ENCODE peak calls at places on chromosomes 7 and 10, in nine cellular contexts. One of them, this sample, is unnamed.

GRCh38 chr10:109529258-109529657 is 394.1 kb downstream of the XPNPEP1 start:
- DNase-seq in esophagus squamous epithelium: no peak
- DNase-seq in neural progenitor cell: no peak
- DNase-seq in HCT116: no peak
- DNase-seq in left ventricle myocardium inferior: no peak
- DNase-seq in ovary: no peak
- DNase-seq in tibial nerve: no peak
- DNase-seq in psoas muscle: no peak
- DNase-seq in H1: no peak
- DNase-seq in this sample: no peak

GRCh38 chr10:107914450-107915276 is 750.2 kb upstream of the SORCS1 start:
- DNase-seq in esophagus squamous epithelium: no peak
- DNase-seq in neural progenitor cell: peak; percentile 75
- DNase-seq in HCT116: no peak
- DNase-seq in left ventricle myocardium inferior: no peak
- DNase-seq in ovary: no peak
- DNase-seq in tibial nerve: no peak
- DNase-seq in psoas muscle: peak; percentile 42
- DNase-seq in H1: peak; percentile 67
- DNase-seq in this sample: no peak

GRCh38 chr7:36995776-36996175 is 271.5 kb upstream of the AOAH start:
- DNase-seq in esophagus squamous epithelium: no peak
- DNase-seq in neural progenitor cell: no peak
- DNase-seq in HCT116: no peak
- DNase-seq in left ventricle myocardium inferior: no peak
- DNase-seq in ovary: no peak
- DNase-seq in tibial nerve: no peak
- DNase-seq in psoas muscle: no peak
- DNase-seq in H1: no peak
- DNase-seq in this sample: no peak

GRCh38 chr7:131556055-131556911 is at the start of gene PODXL:
- DNase-seq in esophagus squamous epithelium: no peak
- DNase-seq in neural progenitor cell: peak; percentile 91
- DNase-seq in HCT116: no peak
- DNase-seq in left ventricle myocardium inferior: peak; percentile 84
- DNase-seq in ovary: peak; percentile 66
- DNase-seq in tibial nerve: no peak
- DNase-seq in psoas muscle: peak; percentile 89
- DNase-seq in H1: peak; percentile 83
- DNase-seq in this sample: peak; percentile 39

GRCh38 chr10:16011548-16011947 is 151.2 kb upstream of the MINDY3 start:
- DNase-seq in esophagus squamous epithelium: no peak
- DNase-seq in neural progenitor cell: no peak
- DNase-seq in HCT116: no peak
- DNase-seq in left ventricle myocardium inferior: no peak
- DNase-seq in ovary: no peak
- DNase-seq in tibial nerve: no peak
- DNase-seq in psoas muscle: no peak
- DNase-seq in H1: no peak
- DNase-seq in this sample: no peak

GRCh38 chr10:49512121-49512809 is 26.7 kb downstream of the ERCC6 start:
- DNase-seq in esophagus squamous epithelium: no peak
- DNase-seq in neural progenitor cell: peak; percentile 55
- DNase-seq in HCT116: peak; percentile 16
- DNase-seq in left ventricle myocardium inferior: no peak
- DNase-seq in ovary: no peak
- DNase-seq in tibial nerve: no peak
- DNase-seq in psoas muscle: no peak
- DNase-seq in H1: no peak
- DNase-seq in this sample: peak; percentile 46

GRCh38 chr7:83178066-83178465 is 15.4 kb upstream of the PCLO start:
- DNase-seq in esophagus squamous epithelium: no peak
- DNase-seq in neural progenitor cell: no peak
- DNase-seq in HCT116: no peak
- DNase-seq in left ventricle myocardium inferior: no peak
- DNase-seq in ovary: no peak
- DNase-seq in tibial nerve: no peak
- DNase-seq in psoas muscle: no peak
- DNase-seq in H1: no peak
- DNase-seq in this sample: peak; percentile 8

GRCh38 chr10:97426776-97427570 is 982 bp downstream of the PGAM1 start:
- DNase-seq in esophagus squamous epithelium: no peak
- DNase-seq in neural progenitor cell: peak; percentile 45
- DNase-seq in HCT116: no peak
- DNase-seq in left ventricle myocardium inferior: no peak
- DNase-seq in ovary: no peak
- DNase-seq in tibial nerve: no peak
- DNase-seq in psoas muscle: no peak
- DNase-seq in H1: no peak
- DNase-seq in this sample: peak; percentile 11

GRCh38 chr7:97119747-97120146 is 2.2 kb downstream of the SDHAF3 start:
- DNase-seq in esophagus squamous epithelium: no peak
- DNase-seq in neural progenitor cell: no peak
- DNase-seq in HCT116: no peak
- DNase-seq in left ventricle myocardium inferior: no peak
- DNase-seq in ovary: no peak
- DNase-seq in tibial nerve: no peak
- DNase-seq in psoas muscle: no peak
- DNase-seq in H1: no peak
- DNase-seq in this sample: no peak

GRCh38 chr7:35553498-35553897 is 141.4 kb downstream of the HERPUD2 start:
- DNase-seq in esophagus squamous epithelium: no peak
- DNase-seq in neural progenitor cell: no peak
- DNase-seq in HCT116: no peak
- DNase-seq in left ventricle myocardium inferior: no peak
- DNase-seq in ovary: no peak
- DNase-seq in tibial nerve: no peak
- DNase-seq in psoas muscle: no peak
- DNase-seq in H1: no peak
- DNase-seq in this sample: no peak

GRCh38 chr7:28236560-28236959 is 56.0 kb upstream of the JAZF1 start:
- DNase-seq in esophagus squamous epithelium: no peak
- DNase-seq in neural progenitor cell: no peak
- DNase-seq in HCT116: no peak
- DNase-seq in left ventricle myocardium inferior: no peak
- DNase-seq in ovary: no peak
- DNase-seq in tibial nerve: no peak
- DNase-seq in psoas muscle: no peak
- DNase-seq in H1: no peak
- DNase-seq in this sample: no peak

GRCh38 chr7:50671397-50671796 is 106.2 kb upstream of the DDC start:
- DNase-seq in esophagus squamous epithelium: no peak
- DNase-seq in neural progenitor cell: no peak
- DNase-seq in HCT116: no peak
- DNase-seq in left ventricle myocardium inferior: no peak
- DNase-seq in ovary: no peak
- DNase-seq in tibial nerve: no peak
- DNase-seq in psoas muscle: no peak
- DNase-seq in H1: no peak
- DNase-seq in this sample: no peak

GRCh38 chr7:8214162-8214897 is 47.6 kb downstream of the ICA1 start:
- DNase-seq in esophagus squamous epithelium: no peak
- DNase-seq in neural progenitor cell: no peak
- DNase-seq in HCT116: no peak
- DNase-seq in left ventricle myocardium inferior: no peak
- DNase-seq in ovary: no peak
- DNase-seq in tibial nerve: no peak
- DNase-seq in psoas muscle: no peak
- DNase-seq in H1: no peak
- DNase-seq in this sample: peak; percentile 50

GRCh38 chr7:97130417-97131139 is 13.1 kb downstream of the SDHAF3 start:
- DNase-seq in esophagus squamous epithelium: no peak
- DNase-seq in neural progenitor cell: peak; percentile 23
- DNase-seq in HCT116: no peak
- DNase-seq in left ventricle myocardium inferior: no peak
- DNase-seq in ovary: no peak
- DNase-seq in tibial nerve: no peak
- DNase-seq in psoas muscle: no peak
- DNase-seq in H1: no peak
- DNase-seq in this sample: no peak

GRCh38 chr7:48098846-48099245 is 9.8 kb downstream of the UPP1 start:
- DNase-seq in esophagus squamous epithelium: no peak
- DNase-seq in neural progenitor cell: no peak
- DNase-seq in HCT116: no peak
- DNase-seq in left ventricle myocardium inferior: no peak
- DNase-seq in ovary: no peak
- DNase-seq in tibial nerve: no peak
- DNase-seq in psoas muscle: no peak
- DNase-seq in H1: no peak
- DNase-seq in this sample: no peak

GRCh38 chr7:38679419-38679818 is 48.2 kb upstream of the AMPH start:
- DNase-seq in esophagus squamous epithelium: no peak
- DNase-seq in neural progenitor cell: no peak
- DNase-seq in HCT116: no peak
- DNase-seq in left ventricle myocardium inferior: no peak
- DNase-seq in ovary: no peak
- DNase-seq in tibial nerve: no peak
- DNase-seq in psoas muscle: no peak
- DNase-seq in H1: no peak
- DNase-seq in this sample: peak; percentile 49

GRCh38 chr7:89887489-89887888 is 266.8 kb upstream of the STEAP1 start:
- DNase-seq in esophagus squamous epithelium: no peak
- DNase-seq in neural progenitor cell: no peak
- DNase-seq in HCT116: no peak
- DNase-seq in left ventricle myocardium inferior: no peak
- DNase-seq in ovary: no peak
- DNase-seq in tibial nerve: no peak
- DNase-seq in psoas muscle: no peak
- DNase-seq in H1: no peak
- DNase-seq in this sample: no peak

GRCh38 chr7:125383324-125383723 is 453.7 kb upstream of the POT1 start:
- DNase-seq in esophagus squamous epithelium: no peak
- DNase-seq in neural progenitor cell: no peak
- DNase-seq in HCT116: no peak
- DNase-seq in left ventricle myocardium inferior: no peak
- DNase-seq in ovary: no peak
- DNase-seq in tibial nerve: no peak
- DNase-seq in psoas muscle: no peak
- DNase-seq in H1: no peak
- DNase-seq in this sample: no peak

GRCh38 chr7:87628780-87629569 is 777 bp downstream of the RUNDC3B start:
- DNase-seq in esophagus squamous epithelium: no peak
- DNase-seq in neural progenitor cell: peak; percentile 62
- DNase-seq in HCT116: peak; percentile 39
- DNase-seq in left ventricle myocardium inferior: no peak
- DNase-seq in ovary: peak; percentile 7
- DNase-seq in tibial nerve: no peak
- DNase-seq in psoas muscle: peak; percentile 57
- DNase-seq in H1: peak; percentile 68
- DNase-seq in this sample: no peak

GRCh38 chr10:131703527-131703926 is 197.3 kb upstream of the PPP2R2D start:
- DNase-seq in esophagus squamous epithelium: no peak
- DNase-seq in neural progenitor cell: no peak
- DNase-seq in HCT116: no peak
- DNase-seq in left ventricle myocardium inferior: no peak
- DNase-seq in ovary: no peak
- DNase-seq in tibial nerve: no peak
- DNase-seq in psoas muscle: no peak
- DNase-seq in H1: peak; percentile 32
- DNase-seq in this sample: no peak

GRCh38 chr7:102933763-102934162 is 21.0 kb downstream of the LRRC17 start:
- DNase-seq in esophagus squamous epithelium: no peak
- DNase-seq in neural progenitor cell: peak; percentile 94
- DNase-seq in HCT116: no peak
- DNase-seq in left ventricle myocardium inferior: peak; percentile 71
- DNase-seq in ovary: peak; percentile 90
- DNase-seq in tibial nerve: no peak
- DNase-seq in psoas muscle: no peak
- DNase-seq in H1: peak; percentile 60
- DNase-seq in this sample: peak; percentile 100

GRCh38 chr7:29139191-29139590 is 7.1 kb downstream of the CPVL start:
- DNase-seq in esophagus squamous epithelium: no peak
- DNase-seq in neural progenitor cell: no peak
- DNase-seq in HCT116: no peak
- DNase-seq in left ventricle myocardium inferior: no peak
- DNase-seq in ovary: no peak
- DNase-seq in tibial nerve: no peak
- DNase-seq in psoas muscle: no peak
- DNase-seq in H1: no peak
- DNase-seq in this sample: peak; percentile 4

GRCh38 chr10:132810141-132810806 is 24.3 kb upstream of the NKX6-2 start:
- DNase-seq in esophagus squamous epithelium: no peak
- DNase-seq in neural progenitor cell: no peak
- DNase-seq in HCT116: no peak
- DNase-seq in left ventricle myocardium inferior: no peak
- DNase-seq in ovary: no peak
- DNase-seq in tibial nerve: no peak
- DNase-seq in psoas muscle: peak; percentile 45
- DNase-seq in H1: no peak
- DNase-seq in this sample: no peak

GRCh38 chr7:6556196-6556595 is 4.9 kb upstream of the GRID2IP start:
- DNase-seq in esophagus squamous epithelium: no peak
- DNase-seq in neural progenitor cell: no peak
- DNase-seq in HCT116: no peak
- DNase-seq in left ventricle myocardium inferior: no peak
- DNase-seq in ovary: no peak
- DNase-seq in tibial nerve: no peak
- DNase-seq in psoas muscle: no peak
- DNase-seq in H1: no peak
- DNase-seq in this sample: no peak
- TF ChIP-seq CTCF in esophagus squamous epithelium: no peak
- TF ChIP-seq CTCF in neural progenitor cell: peak; percentile 31
- TF ChIP-seq CTCF in HCT116: peak; percentile 41
- TF ChIP-seq CTCF in left ventricle myocardium inferior: no peak
- TF ChIP-seq CTCF in ovary: no peak
- TF ChIP-seq CTCF in tibial nerve: no peak
- TF ChIP-seq CTCF in psoas muscle: no peak
- TF ChIP-seq CTCF in H1: peak; percentile 63
- TF ChIP-seq CTCF in this sample: no peak

GRCh38 chr7:20598479-20599419 is 16.7 kb upstream of the ABCB5 start:
- DNase-seq in esophagus squamous epithelium: no peak
- DNase-seq in neural progenitor cell: peak; percentile 68
- DNase-seq in HCT116: peak; percentile 48
- DNase-seq in left ventricle myocardium inferior: no peak
- DNase-seq in ovary: no peak
- DNase-seq in tibial nerve: no peak
- DNase-seq in psoas muscle: no peak
- DNase-seq in H1: no peak
- DNase-seq in this sample: peak; percentile 81
- H3K4me3 ChIP-seq in esophagus squamous epithelium: no peak overlapping the region
- H3K4me3 ChIP-seq in neural progenitor cell: no peak overlapping the region
- H3K4me3 ChIP-seq in HCT116: no peak overlapping the region
- H3K4me3 ChIP-seq in left ventricle myocardium inferior: peak overlapping the region; percentile 27
- H3K4me3 ChIP-seq in ovary: no peak overlapping the region
- H3K4me3 ChIP-seq in tibial nerve: no peak overlapping the region
- H3K4me3 ChIP-seq in psoas muscle: no peak overlapping the region
- H3K4me3 ChIP-seq in H1: no peak overlapping the region
- H3K4me3 ChIP-seq in this sample: no peak overlapping the region

GRCh38 chr7:133853706-133854276 is 273.3 kb upstream of the LRGUK start:
- DNase-seq in esophagus squamous epithelium: no peak
- DNase-seq in neural progenitor cell: peak; percentile 72
- DNase-seq in HCT116: peak; percentile 54
- DNase-seq in left ventricle myocardium inferior: no peak
- DNase-seq in ovary: no peak
- DNase-seq in tibial nerve: no peak
- DNase-seq in psoas muscle: no peak
- DNase-seq in H1: peak; percentile 71
- DNase-seq in this sample: peak; percentile 76
- TF ChIP-seq CTCF in esophagus squamous epithelium: peak; percentile 31
- TF ChIP-seq CTCF in neural progenitor cell: peak; percentile 71
- TF ChIP-seq CTCF in HCT116: peak; percentile 97
- TF ChIP-seq CTCF in left ventricle myocardium inferior: no peak
- TF ChIP-seq CTCF in ovary: no peak
- TF ChIP-seq CTCF in tibial nerve: no peak
- TF ChIP-seq CTCF in psoas muscle: peak; percentile 40
- TF ChIP-seq CTCF in H1: peak; percentile 91
- TF ChIP-seq CTCF in this sample: peak; percentile 37

GRCh38 chr7:106071999-106072714 is 40.0 kb downstream of the SYPL1 start:
- DNase-seq in esophagus squamous epithelium: no peak
- DNase-seq in neural progenitor cell: no peak
- DNase-seq in HCT116: no peak
- DNase-seq in left ventricle myocardium inferior: no peak
- DNase-seq in ovary: no peak
- DNase-seq in tibial nerve: no peak
- DNase-seq in psoas muscle: no peak
- DNase-seq in H1: no peak
- DNase-seq in this sample: peak; percentile 24
- H3K4me3 ChIP-seq in esophagus squamous epithelium: no peak overlapping the region
- H3K4me3 ChIP-seq in neural progenitor cell: no peak overlapping the region
- H3K4me3 ChIP-seq in HCT116: no peak overlapping the region
- H3K4me3 ChIP-seq in left ventricle myocardium inferior: no peak overlapping the region
- H3K4me3 ChIP-seq in ovary: no peak overlapping the region
- H3K4me3 ChIP-seq in tibial nerve: no peak overlapping the region
- H3K4me3 ChIP-seq in psoas muscle: no peak overlapping the region
- H3K4me3 ChIP-seq in H1: no peak overlapping the region
- H3K4me3 ChIP-seq in this sample: no peak overlapping the region

This sample was measured in fibroblast of the aortic adventitia.